ENCODE peak calls at places on chromosomes 6 and 20, in four cellular contexts. Z, Y, A and J are unnamed samples.

GRCh38 chr6:17001188-17001587 is 100.7 kb upstream of the STMND1 start:
- DNase-seq in A (no peak), Z (no peak), Y (peak), J (no peak)

GRCh38 chr6:38350882-38351281 is 288.8 kb downstream of the BTBD9 start:
- DNase-seq in Y (peak), Z (no peak), A (peak), J (no peak)

GRCh38 chr6:82363368-82364086 is at the start of gene TPBG:
- DNase-seq in A (peak), Y (peak), Z (peak), J (peak)

GRCh38 chr6:42368156-42368555 is 83.6 kb downstream of the TRERF1 start:
- DNase-seq in Z (peak), A (no peak), Y (no peak), J (peak)

GRCh38 chr6:150751296-150751695 is 114.2 kb upstream of the MTHFD1L start:
- DNase-seq in Y (peak), A (peak), Z (no peak), J (no peak)

GRCh38 chr20:32792316-32792715 is 27.4 kb upstream of the MAPRE1 start:
- DNase-seq in Y (no peak), A (no peak), Z (peak), J (peak)

GRCh38 chr6:168014406-168014959 is 17.0 kb downstream of the KIF25 start:
- DNase-seq in A (no peak), Z (no peak), Y (no peak), J (no peak)

GRCh38 chr20:32930701-32931100 is 72.0 kb downstream of the EFCAB8 start:
- DNase-seq in Z (no peak), A (no peak), Y (no peak), J (no peak)

GRCh38 chr20:61896058-61896961 is 169.4 kb downstream of the TAF4 start:
- DNase-seq in Y (peak), Z (peak), A (peak), J (peak)

GRCh38 chr20:44692932-44693476 is 22.2 kb upstream of the CCN5 start:
- DNase-seq in Y (peak), Z (no peak), A (peak), J (no peak)

GRCh38 chr20:4667371-4667773 is 54.3 kb upstream of the PRND start:
- DNase-seq in A (no peak), Z (no peak), Y (no peak), J (no peak)

GRCh38 chr6:9408718-9409117 is 973.4 kb upstream of the SLC35B3 start:
- DNase-seq in Z (no peak), A (no peak), Y (peak), J (no peak)

GRCh38 chr20:51220293-51220706 is 197.4 kb upstream of the KCNG1 start:
- DNase-seq in Z (peak), Y (no peak), A (peak), J (peak)

GRCh38 chr6:111938710-111939109 is 65.5 kb upstream of the FYN start:
- DNase-seq in A (peak), Z (no peak), Y (peak), J (no peak)

GRCh38 chr20:11328839-11329238 is 588.9 kb upstream of the BTBD3 start:
- DNase-seq in Z (no peak), Y (no peak), A (no peak), J (no peak)

GRCh38 chr6:139979021-139979721 is 604.7 kb upstream of the CITED2 start:
- DNase-seq in Z (no peak), A (no peak), Y (no peak), J (no peak)

GRCh38 chr6:112571486-112571885 is 224.4 kb downstream of the RFPL4B start:
- DNase-seq in A (peak), Y (no peak), Z (no peak), J (no peak)

GRCh38 chr6:5540375-5540774 is 279.1 kb downstream of the FARS2 start:
- DNase-seq in Z (no peak), Y (no peak), A (no peak), J (no peak)

GRCh38 chr20:62761058-62761758 is 35.1 kb upstream of the MRGBP start:
- DNase-seq in Y (no peak), Z (no peak), A (no peak), J (no peak)

GRCh38 chr6:3122823-3123182 is 4.3 kb downstream of the BPHL start:
- DNase-seq in Y (no peak), A (no peak), Z (no peak), J (no peak)

GRCh38 chr6:149501768-149502167 is 17.0 kb upstream of the ZC3H12D start:
- DNase-seq in A (no peak), Y (no peak), Z (no peak), J (no peak)

GRCh38 chr6:28212510-28213212 is 12.4 kb upstream of the ZSCAN9 start:
- DNase-seq in Z (peak), Y (peak), A (peak), J (peak)

GRCh38 chr6:56073315-56073714 is 174.1 kb downstream of the COL21A1 start:
- DNase-seq in A (peak), Z (no peak), Y (no peak), J (no peak)

GRCh38 chr6:72418495-72418894 is 203.4 kb upstream of the KCNQ5 start:
- DNase-seq in Z (no peak), A (peak), Y (peak), J (no peak)